ENCODE peak calls at places on chromosomes 5 and 9, in six cellular contexts. G is mesendoderm, D is HCT116, J is PC-3, W is GM23248, Q is astrocyte. U is an unnamed sample.

GRCh38 chr9:126000731-126001580 is 253.8 kb downstream of the PBX3 start:
- DNase-seq in G (no peak), Q (no peak), W (no peak), D (no peak), J (no peak), U (no peak)

GRCh38 chr5:135966165-135966564 is 11.4 kb upstream of the LECT2 start:
- DNase-seq in W (no peak), J (no peak), G (no peak), D (no peak), Q (no peak), U (no peak)

GRCh38 chr5:180607861-180608571 is 16.7 kb upstream of the SCGB3A1 start:
- DNase-seq in G (peak; percentile 57), D (no peak), J (no peak), Q (no peak), W (no peak), U (no peak)

GRCh38 chr5:10892135-10892910 is 131.3 kb upstream of the DAP start:
- DNase-seq in W (peak; percentile 44), J (peak; percentile 49), Q (no peak), D (no peak), G (no peak), U (peak; percentile 39)

GRCh38 chr5:73451218-73452130 is 2.9 kb upstream of the FOXD1 start:
- DNase-seq in G (peak; percentile 45), J (peak; percentile 60), W (peak; percentile 88), Q (no peak), D (no peak), U (no peak)

GRCh38 chr9:108119530-108120113 is 630.1 kb upstream of the KLF4 start:
- DNase-seq in W (no peak), D (no peak), J (no peak), G (no peak), Q (no peak), U (no peak)

GRCh38 chr9:107491081-107492053 is 1.8 kb upstream of the KLF4 start:
- DNase-seq in D (no peak), G (peak; percentile 53), W (peak; percentile 53), Q (no peak), J (no peak), U (no peak)

GRCh38 chr5:89372176-89372575 is 489.2 kb upstream of the MEF2C start:
- DNase-seq in J (peak; percentile 15), Q (no peak), D (no peak), W (peak; percentile 7), G (no peak), U (no peak)

GRCh38 chr5:50767588-50767987 is 101.2 kb downstream of the PARP8 start:
- DNase-seq in D (no peak), G (no peak), W (peak; percentile 60), J (no peak), Q (peak; percentile 35), U (peak; percentile 33)

GRCh38 chr9:33133186-33133585 is 34.0 kb downstream of the B4GALT1 start:
- DNase-seq in W (no peak), Q (no peak), G (no peak), D (no peak), J (no peak), U (peak; percentile 42)

GRCh38 chr5:120872292-120872691 is 408.2 kb downstream of the PRR16 start:
- DNase-seq in G (no peak), J (no peak), W (peak; percentile 41), Q (no peak), D (no peak), U (no peak)

GRCh38 chr5:168422431-168422830 is 63.8 kb upstream of the RARS1 start:
- DNase-seq in J (peak; percentile 34), W (no peak), Q (no peak), G (peak; percentile 57), D (peak; percentile 16), U (no peak)

GRCh38 chr5:37717613-37718431 is 122.0 kb downstream of the GDNF start:
- DNase-seq in G (peak; percentile 10), W (peak; percentile 53), J (peak; percentile 93), Q (peak; percentile 90), D (no peak), U (no peak)

GRCh38 chr5:137147346-137147745 is 351.8 kb downstream of the SPOCK1 start:
- DNase-seq in D (no peak), W (no peak), J (no peak), Q (no peak), G (no peak), U (no peak)

GRCh38 chr5:128469924-128470323 is 68.1 kb downstream of the FBN2 start:
- DNase-seq in G (no peak), Q (peak; percentile 18), W (peak; percentile 32), J (no peak), D (no peak), U (no peak)

GRCh38 chr5:147901555-147901954 is 4.8 kb downstream of the C5orf46 start:
- DNase-seq in Q (peak; percentile 92), W (peak; percentile 26), G (peak; percentile 30), D (no peak), J (peak; percentile 54), U (no peak)

GRCh38 chr9:117343416-117343815 is 71.4 kb downstream of the ASTN2 start:
- DNase-seq in W (peak; percentile 9), D (no peak), J (no peak), G (no peak), Q (peak; percentile 20), U (peak; percentile 12)

GRCh38 chr5:131256507-131256823 is 7.4 kb upstream of the CDC42SE2 start:
- DNase-seq in W (no peak), G (no peak), D (no peak), J (no peak), Q (no peak), U (no peak)

GRCh38 chr9:114784721-114785253 is 21.1 kb downstream of the TNFSF15 start:
- DNase-seq in G (no peak), Q (no peak), D (no peak), J (no peak), W (no peak), U (no peak)

GRCh38 chr5:124054564-124054963 is 542.6 kb downstream of the CSNK1G3 start:
- DNase-seq in G (no peak), D (no peak), Q (no peak), W (no peak), J (no peak), U (no peak)

GRCh38 chr5:73749485-73750270 is 123.7 kb downstream of the ARHGEF28 start:
- DNase-seq in Q (no peak), W (no peak), D (no peak), G (no peak), J (no peak), U (no peak)

GRCh38 chr9:98191615-98192502 is 578 bp downstream of the CORO2A start:
- DNase-seq in Q (no peak), J (peak; percentile 9), G (peak; percentile 63), D (no peak), W (peak; percentile 39), U (peak; percentile 49)

GRCh38 chr5:179307006-179307800 is 38.1 kb downstream of the ADAMTS2 start:
- DNase-seq in J (no peak), Q (no peak), D (no peak), G (no peak), W (peak; percentile 70), U (no peak)

GRCh38 chr5:5273976-5274375 is 133.8 kb downstream of the ADAMTS16 start:
- DNase-seq in G (no peak), D (no peak), Q (no peak), W (no peak), J (no peak), U (no peak)

GRCh38 chr5:38707352-38708324 is 138.2 kb upstream of the OSMR start:
- DNase-seq in J (no peak), W (no peak), Q (no peak), D (no peak), G (peak; percentile 75), U (no peak)

GRCh38 chr9:131478421-131478868 is 24.3 kb upstream of the POMT1 start:
- DNase-seq in G (peak; percentile 74), Q (no peak), D (peak; percentile 3), W (peak; percentile 56), J (peak; percentile 33), U (no peak)

GRCh38 chr9:131266301-131267229 is 9.7 kb downstream of the FAM78A start:
- DNase-seq in D (no peak), G (no peak), J (peak; percentile 3), W (no peak), Q (no peak), U (no peak)

GRCh38 chr5:80655231-80655784 is 525 bp upstream of the DHFR start:
- DNase-seq in D (no peak), W (peak; percentile 39), Q (no peak), G (no peak), J (peak; percentile 22), U (peak; percentile 16)

GRCh38 chr5:57948091-57948490 is 465.5 kb upstream of the ACTBL2 start:
- DNase-seq in Q (no peak), G (no peak), W (no peak), D (no peak), J (no peak), U (no peak)

GRCh38 chr5:10503997-10504761 is 59.7 kb upstream of the ANKRD33B start:
- DNase-seq in J (no peak), W (no peak), G (no peak), Q (no peak), D (no peak), U (no peak)

GRCh38 chr5:104513194-104513602 is 950.6 kb upstream of the NUDT12 start:
- DNase-seq in W (peak; percentile 2), G (peak; percentile 11), D (peak; percentile 98), Q (peak; percentile 86), J (peak; percentile 97), U (peak; percentile 43)

GRCh38 chr9:16329699-16330113 is 540.8 kb downstream of the BNC2 start:
- DNase-seq in Q (peak; percentile 86), W (no peak), D (no peak), G (no peak), J (no peak), U (no peak)

GRCh38 chr9:122058051-122058450 is 35.1 kb downstream of the TTLL11 start:
- DNase-seq in D (no peak), G (no peak), W (no peak), Q (no peak), J (no peak), U (no peak)

GRCh38 chr9:96398582-96399334 is 15.2 kb upstream of the SLC35D2 start:
- DNase-seq in D (no peak), W (no peak), J (no peak), G (peak; percentile 44), Q (no peak), U (no peak)
- H3K4me3 ChIP-seq in D (no peak overlapping the region), W (no peak overlapping the region), J (no peak overlapping the region), G (no peak overlapping the region), Q (no peak overlapping the region), U (no peak overlapping the region)

GRCh38 chr9:92191801-92192200 is 76.6 kb upstream of the SPTLC1 start:
- DNase-seq in J (peak; percentile 40), Q (peak; percentile 30), G (no peak), D (no peak), W (peak; percentile 78), U (peak; percentile 23)
- H3K4me1 ChIP-seq in J (no peaks in the 10 kb centered on the region), Q (peaks cover 7% of the 10 kb centered on the region), G (no peaks in the 10 kb centered on the region), D (no peaks in the 10 kb centered on the region), W (peaks cover 4% of the 10 kb centered on the region), U (no peaks in the 10 kb centered on the region)

GRCh38 chr5:112733586-112733985 is 4.1 kb upstream of the APC start:
- DNase-seq in W (peak; percentile 6), G (no peak), D (no peak), Q (no peak), J (peak; percentile 23), U (peak; percentile 8)
- H3K9ac ChIP-seq in W (no peak overlapping the region), G (no peak overlapping the region), D (no peak overlapping the region), Q (no peak overlapping the region), J (no peak overlapping the region), U (no peak overlapping the region)

GRCh38 chr9:83006378-83006777 is 56.6 kb downstream of the RASEF start:
- DNase-seq in G (no peak), D (no peak), J (no peak), Q (no peak), W (no peak), U (no peak)
- H3K4me3 ChIP-seq in G (no peak overlapping the region), D (no peak overlapping the region), J (no peak overlapping the region), Q (no peak overlapping the region), W (no peak overlapping the region), U (no peak overlapping the region)